ENCODE peak calls at places on chromosome 5, in six cellular contexts. P, O, B, L, A and Y are unnamed samples.

GRCh38 chr5:134902071-134902801 is 2.7 kb upstream of the PCBD2 start:
- DNase-seq in A (no peak), O (peak), B (no peak), L (peak), P (no peak), Y (no peak)

GRCh38 chr5:7886849-7887460 is 18.0 kb downstream of the MTRR start:
- DNase-seq in O (no peak), A (peak), P (no peak), B (no peak), L (peak), Y (no peak)

GRCh38 chr5:68505917-68506860 is 290.6 kb downstream of the PIK3R1 start:
- DNase-seq in P (no peak), A (peak), L (no peak), B (no peak), O (no peak), Y (no peak)

GRCh38 chr5:115246361-115246991 is 16.2 kb downstream of the PGGT1B start:
- DNase-seq in P (no peak), L (peak), B (no peak), A (peak), O (no peak), Y (no peak)

GRCh38 chr5:95406426-95407093 is 15.4 kb downstream of the FAM81B start:
- DNase-seq in L (no peak), A (no peak), O (no peak), P (no peak), B (no peak), Y (no peak)

GRCh38 chr5:169128679-169129078 is 172.3 kb downstream of the SLIT3 start:
- DNase-seq in O (no peak), A (no peak), B (no peak), P (no peak), L (no peak), Y (no peak)

GRCh38 chr5:137143244-137143605 is 355.9 kb downstream of the SPOCK1 start:
- DNase-seq in P (no peak), O (no peak), A (no peak), B (no peak), L (no peak), Y (no peak)

GRCh38 chr5:108523360-108523759 is 141.5 kb upstream of the FBXL17 start:
- DNase-seq in O (no peak), P (no peak), B (no peak), A (no peak), L (no peak), Y (no peak)

GRCh38 chr5:820245-820644 is 30.5 kb downstream of the ZDHHC11 start:
- DNase-seq in B (no peak), L (no peak), A (no peak), P (no peak), O (no peak), Y (no peak)

GRCh38 chr5:76555717-76556116 is 67.5 kb downstream of the F2RL2 start:
- DNase-seq in L (no peak), B (no peak), O (no peak), A (no peak), P (no peak), Y (no peak)

GRCh38 chr5:40833712-40834229 is 1.3 kb downstream of the RPL37 start:
- DNase-seq in L (no peak), P (no peak), A (no peak), B (no peak), O (no peak), Y (no peak)

GRCh38 chr5:95631265-95631957 is 11.5 kb downstream of the GPR150 start:
- DNase-seq in A (peak), O (no peak), B (no peak), P (no peak), L (no peak), Y (no peak)

GRCh38 chr5:10539685-10539998 is 24.2 kb upstream of the ANKRD33B start:
- DNase-seq in B (no peak), L (no peak), P (no peak), A (no peak), O (no peak), Y (no peak)

GRCh38 chr5:36152324-36153298 is 700 bp downstream of the SKP2 start:
- DNase-seq in B (no peak), A (peak), O (no peak), L (peak), P (no peak), Y (no peak)

GRCh38 chr5:81315336-81315735 is 13.9 kb downstream of the ZCCHC9 start:
- DNase-seq in A (no peak), O (no peak), B (no peak), P (no peak), L (no peak), Y (no peak)

GRCh38 chr5:23314827-23315226 is 192.6 kb upstream of the PRDM9 start:
- DNase-seq in B (no peak), L (no peak), A (no peak), O (no peak), P (no peak), Y (no peak)